ENCODE peak calls at places on chromosomes 5 and 9, in nine cellular contexts. Q, C, H, D, U, N, A, L and P are unnamed samples.

GRCh38 chr5:151047814-151048425 is 27.5 kb downstream of the GPX3 start:
- DNase-seq in D (peak; percentile 38), N (no peak), L (no peak), Q (no peak), C (no peak), H (no peak), A (peak; percentile 37), U (no peak), P (no peak)

GRCh38 chr9:121538221-121538620 is 38.6 kb upstream of the GGTA1 start:
- DNase-seq in D (no peak), A (no peak), L (no peak), H (no peak), N (no peak), C (no peak), U (no peak), Q (no peak), P (no peak)

GRCh38 chr9:121926417-121926816 is 166.7 kb downstream of the TTLL11 start:
- DNase-seq in Q (no peak), C (peak; percentile 5), H (no peak), D (no peak), U (no peak), A (no peak), L (no peak), N (no peak), P (no peak)

GRCh38 chr5:26326153-26326759 is 712.1 kb downstream of the CDH9 start:
- DNase-seq in H (no peak), L (no peak), N (no peak), C (no peak), Q (no peak), A (no peak), D (no peak), U (no peak), P (no peak)

GRCh38 chr9:101999441-101999840 is 261.0 kb upstream of the GRIN3A start:
- DNase-seq in L (no peak), N (no peak), A (no peak), H (no peak), D (no peak), Q (no peak), C (no peak), U (no peak), P (no peak)

GRCh38 chr5:132238901-132239500 is 11.3 kb upstream of the P4HA2 start:
- DNase-seq in U (no peak), C (no peak), A (no peak), L (no peak), N (no peak), H (no peak), Q (no peak), D (no peak), P (no peak)

GRCh38 chr9:113602126-113603119 is 138.9 kb downstream of the RGS3 start:
- DNase-seq in Q (no peak), D (peak; percentile 83), U (peak; percentile 79), A (peak; percentile 88), N (peak; percentile 76), H (peak; percentile 80), C (no peak), L (peak; percentile 90), P (no peak)

GRCh38 chr5:118553662-118554061 is 434.7 kb downstream of the DTWD2 start:
- DNase-seq in C (no peak), N (peak; percentile 17), Q (peak; percentile 79), A (peak; percentile 56), H (peak; percentile 70), D (peak; percentile 92), L (peak; percentile 39), U (no peak), P (no peak)

GRCh38 chr5:171989946-171990712 is 16.3 kb downstream of the FBXW11 start:
- DNase-seq in N (no peak), A (no peak), C (no peak), Q (no peak), D (peak; percentile 18), U (no peak), L (no peak), H (no peak), P (no peak)

GRCh38 chr5:51395666-51396356 is 12.6 kb downstream of the ISL1 start:
- DNase-seq in N (no peak), H (no peak), L (no peak), C (no peak), A (no peak), Q (no peak), U (no peak), D (no peak), P (no peak)

GRCh38 chr9:74639112-74639511 is 142.0 kb downstream of the RORB start:
- DNase-seq in N (no peak), Q (no peak), U (no peak), A (no peak), H (no peak), C (no peak), D (no peak), L (no peak), P (no peak)
- H3K27me3 ChIP-seq in N (no peaks in the 10 kb centered on the region), Q (no peaks in the 10 kb centered on the region), U (no peaks in the 10 kb centered on the region), A (peaks cover 10% of the 10 kb centered on the region), H (peaks cover 2% of the 10 kb centered on the region), C (no peaks in the 10 kb centered on the region), D (no peaks in the 10 kb centered on the region), L (no peaks in the 10 kb centered on the region), P (no peaks in the 10 kb centered on the region)

GRCh38 chr9:5617749-5618148 is 11.2 kb upstream of the RIC1 start:
- DNase-seq in N (no peak), D (no peak), H (no peak), A (no peak), C (no peak), U (no peak), L (no peak), Q (no peak), P (no peak)

GRCh38 chr9:5614985-5615384 is 13.9 kb upstream of the RIC1 start:
- DNase-seq in L (no peak), D (no peak), A (no peak), Q (no peak), U (no peak), H (no peak), C (no peak), N (no peak), P (no peak)

GRCh38 chr9:5612187-5612535 is 16.7 kb upstream of the RIC1 start:
- DNase-seq in L (no peak), U (no peak), D (no peak), A (no peak), N (no peak), H (no peak), C (no peak), Q (no peak), P (no peak)

GRCh38 chr9:5611321-5612186 is 17.4 kb upstream of the RIC1 start:
- DNase-seq in N (no peak), D (no peak), C (no peak), Q (no peak), L (no peak), A (no peak), U (no peak), H (no peak), P (no peak)

DNA sequence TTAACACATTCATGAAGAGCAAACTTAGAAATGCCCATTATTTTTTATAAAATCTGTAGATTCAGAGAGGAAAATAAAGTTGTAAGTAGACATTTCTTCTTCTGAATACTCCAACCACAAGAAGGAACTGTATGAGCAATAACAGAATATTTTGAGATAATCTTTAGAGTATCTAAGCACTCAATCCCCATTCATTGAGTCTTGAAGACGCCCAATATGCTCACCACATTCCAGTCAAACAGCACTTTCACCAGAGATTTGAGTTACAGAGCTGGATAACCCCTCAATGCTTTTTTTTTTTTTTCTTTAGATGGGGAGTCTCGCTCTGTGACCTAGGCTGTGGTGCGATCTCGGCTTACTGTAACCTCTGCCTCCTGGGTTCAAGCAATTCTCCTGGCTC is 14.7 kb upstream of the RIC1 start:
- DNase-seq in A (no peak), L (no peak), N (no peak), D (no peak), H (no peak), Q (no peak), C (no peak), U (no peak), P (no peak)
- H3K4me3 ChIP-seq in A (no peak overlapping the region), L (no peak overlapping the region), N (no peak overlapping the region), D (no peak overlapping the region), H (no peak overlapping the region), Q (no peak overlapping the region), C (no peak overlapping the region), U (no peak overlapping the region), P (no peak overlapping the region)

GRCh38 chr9:33795819-33796218 is 458 bp downstream of the PRSS3 start:
- DNase-seq in U (no peak), Q (no peak), D (no peak), N (no peak), A (no peak), H (peak; percentile 66), C (no peak), L (no peak), P (no peak)

GRCh38 chr9:33791117-33791516 is 4.2 kb upstream of the PRSS3 start:
- DNase-seq in D (peak; percentile 44), A (peak; percentile 58), L (no peak), Q (no peak), C (no peak), U (no peak), H (peak; percentile 70), N (no peak), P (no peak)

GRCh38 chr9:33797837-33798236 is 2.5 kb downstream of the PRSS3 start:
- DNase-seq in D (no peak), C (no peak), L (no peak), A (no peak), H (no peak), Q (no peak), U (no peak), N (no peak), P (no peak)

GRCh38 chr9:33795281-33795680 is at the start of gene PRSS3:
- DNase-seq in D (no peak), U (no peak), A (no peak), C (no peak), N (no peak), Q (no peak), H (no peak), L (no peak), P (no peak)

GRCh38 chr9:33794560-33794959 is 801 bp upstream of the PRSS3 start:
- DNase-seq in N (no peak), A (no peak), H (peak; percentile 64), L (no peak), D (no peak), C (no peak), Q (no peak), U (no peak), P (no peak)
- H3K27ac ChIP-seq in N (no peak overlapping the region), A (no peak overlapping the region), H (no peak overlapping the region), L (no peak overlapping the region), D (no peak overlapping the region), C (no peak overlapping the region), Q (no peak overlapping the region), U (no peak overlapping the region), P (no peak overlapping the region)

GRCh38 chr9:137051145-137051724 is 2.6 kb downstream of the ENTPD2 start:
- DNase-seq in Q (no peak), N (no peak), A (no peak), C (no peak), D (no peak), H (no peak), L (no peak), U (no peak), P (no peak)

GRCh38 chr9:137046094-137046787 is at the start of gene NPDC1:
- DNase-seq in L (peak; percentile 76), A (peak; percentile 80), D (peak; percentile 74), H (peak; percentile 73), C (peak; percentile 84), N (peak; percentile 88), U (peak; percentile 82), Q (peak; percentile 78), P (peak; percentile 83)

GRCh38 chr9:137049544-137050449 is 3.8 kb upstream of the NPDC1 start:
- DNase-seq in N (peak; percentile 76), D (peak; percentile 59), C (peak; percentile 61), L (no peak), H (no peak), U (no peak), Q (peak; percentile 57), A (peak; percentile 78), P (peak; percentile 66)

GRCh38 chr9:137050570-137050969 is 3.3 kb downstream of the ENTPD2 start:
- DNase-seq in C (no peak), N (no peak), L (no peak), U (no peak), H (no peak), D (no peak), A (no peak), Q (no peak), P (no peak)

GRCh38 chr9:137048655-137049543 is 2.9 kb upstream of the NPDC1 start:
- DNase-seq in H (no peak), A (peak; percentile 49), C (peak; percentile 54), N (no peak), L (no peak), Q (no peak), D (no peak), U (no peak), P (no peak)
- H3K27me3 ChIP-seq in H (no peaks in the 10 kb centered on the region), A (peaks cover 11% of the 10 kb centered on the region), C (no peaks in the 10 kb centered on the region), N (no peaks in the 10 kb centered on the region), L (peaks cover 29% of the 10 kb centered on the region), Q (no peaks in the 10 kb centered on the region), D (peaks cover 86% of the 10 kb centered on the region), U (peaks cover 6% of the 10 kb centered on the region), P (no peaks in the 10 kb centered on the region)